ENCODE peak calls at places on chromosomes 1 and 21, in ten cellular contexts. S is epithelial cell of esophagus; R is EL; Z is foreskin fibroblast; C is AG04450; E is T-cell; V is naive thymus-derived CD4-positive, alpha-beta T cell; U is colonic mucosa; F is foreskin keratinocyte; K is caudate nucleus. O is an unnamed sample.

GRCh38 chr1:111200802-111201161 is 336 bp upstream of the DENND2D start:
- DNase-seq in S (no peak), R (no peak), Z (no peak), C (no peak), E (no peak), V (no peak), U (no peak), F (no peak), K (no peak), O (no peak)

GRCh38 chr1:163085041-163085903 is 16.1 kb downstream of the RGS4 start:
- DNase-seq in S (no peak), R (peak; percentile 45), Z (peak; percentile 82), C (no peak), E (no peak), V (no peak), U (no peak), F (no peak), K (no peak), O (no peak)

GRCh38 chr1:88658419-88658818 is 25.7 kb upstream of the PKN2 start:
- DNase-seq in S (peak; percentile 82), R (no peak), Z (no peak), C (no peak), E (no peak), V (no peak), U (no peak), F (no peak), K (no peak), O (no peak)

GRCh38 chr1:234969630-234970370 is 158.8 kb downstream of the TOMM20 start:
- DNase-seq in S (peak; percentile 54), R (peak; percentile 74), Z (peak; percentile 87), C (peak; percentile 88), E (no peak), V (no peak), U (peak; percentile 68), F (no peak), K (peak; percentile 69), O (no peak)

GRCh38 chr1:53689736-53690401 is 49.1 kb downstream of the GLIS1 start:
- DNase-seq in S (no peak), R (no peak), Z (peak; percentile 58), C (no peak), E (no peak), V (no peak), U (no peak), F (no peak), K (no peak), O (no peak)

GRCh38 chr21:36430841-36431240 is 45.6 kb downstream of the CHAF1B start:
- DNase-seq in S (peak; percentile 41), R (no peak), Z (no peak), C (no peak), E (no peak), V (no peak), U (no peak), F (no peak), K (no peak), O (no peak)

GRCh38 chr1:116374340-116375164 is 1.5 kb downstream of the ATP1A1 start:
- DNase-seq in S (peak; percentile 30), R (no peak), Z (peak; percentile 11), C (no peak), E (peak; percentile 14), V (peak; percentile 50), U (peak; percentile 65), F (no peak), K (no peak), O (no peak)

GRCh38 chr1:209585672-209586071 is 2.2 kb downstream of the CAMK1G start:
- DNase-seq in S (peak; percentile 62), R (peak; percentile 61), Z (peak; percentile 47), C (no peak), E (no peak), V (no peak), U (peak; percentile 23), F (no peak), K (peak; percentile 66), O (no peak)

GRCh38 chr1:245571872-245572294 is 417.1 kb downstream of the KIF26B start:
- DNase-seq in S (no peak), R (no peak), Z (no peak), C (no peak), E (no peak), V (no peak), U (no peak), F (no peak), K (no peak), O (no peak)

GRCh38 chr21:18384771-18385170 is 18.8 kb downstream of the TMPRSS15 start:
- DNase-seq in S (peak; percentile 6), R (no peak), Z (no peak), C (no peak), E (no peak), V (no peak), U (no peak), F (no peak), K (no peak), O (no peak)

GRCh38 chr1:81226603-81226928 is 574.2 kb upstream of the ADGRL2 start:
- DNase-seq in S (no peak), R (no peak), Z (no peak), C (no peak), E (no peak), V (no peak), U (no peak), F (no peak), K (no peak), O (no peak)

GRCh38 chr1:8211620-8212442 is 106.1 kb upstream of the SLC45A1 start:
- DNase-seq in S (peak; percentile 99), R (peak; percentile 99), Z (peak; percentile 98), C (peak; percentile 95), E (no peak), V (no peak), U (no peak), F (peak; percentile 97), K (no peak), O (peak; percentile 75)

GRCh38 chr1:65265296-65266271 is 43.8 kb upstream of the DNAJC6 start:
- DNase-seq in S (peak; percentile 51), R (peak; percentile 81), Z (peak; percentile 84), C (no peak), E (peak; percentile 32), V (peak; percentile 51), U (peak; percentile 36), F (no peak), K (peak; percentile 59), O (no peak)

GRCh38 chr1:197632651-197633050 is 142.6 kb downstream of the DENND1B start:
- DNase-seq in S (no peak), R (no peak), Z (no peak), C (no peak), E (no peak), V (no peak), U (no peak), F (no peak), K (no peak), O (no peak)

GRCh38 chr1:162632234-162632666 is at the start of gene DDR2:
- DNase-seq in S (no peak), R (peak; percentile 98), Z (peak; percentile 98), C (peak; percentile 91), E (no peak), V (no peak), U (peak; percentile 57), F (no peak), K (no peak), O (no peak)

GRCh38 chr21:42847726-42848125 is 31.6 kb downstream of the WDR4 start:
- DNase-seq in S (no peak), R (no peak), Z (no peak), C (no peak), E (no peak), V (no peak), U (no peak), F (no peak), K (no peak), O (no peak)

GRCh38 chr21:35394634-35395369 is 345.7 kb upstream of the RUNX1 start:
- DNase-seq in S (no peak), R (no peak), Z (no peak), C (no peak), E (no peak), V (no peak), U (no peak), F (no peak), K (no peak), O (no peak)

GRCh38 chr1:201895120-201895665 is 6.5 kb downstream of the SHISA4 start:
- DNase-seq in S (no peak), R (no peak), Z (no peak), C (no peak), E (no peak), V (no peak), U (no peak), F (no peak), K (no peak), O (no peak)

GRCh38 chr1:205317311-205317917 is 4.1 kb downstream of the NUAK2 start:
- DNase-seq in S (peak; percentile 50), R (peak; percentile 27), Z (peak; percentile 26), C (no peak), E (no peak), V (no peak), U (peak; percentile 96), F (no peak), K (peak; percentile 31), O (no peak)

GRCh38 chr1:26010800-26011199 is 10.8 kb upstream of the EXTL1 start:
- DNase-seq in S (no peak), R (no peak), Z (no peak), C (no peak), E (no peak), V (no peak), U (no peak), F (no peak), K (no peak), O (no peak)

GRCh38 chr1:211133393-211133840 is 531 bp downstream of the KCNH1 start:
- DNase-seq in S (no peak), R (peak; percentile 52), Z (peak; percentile 31), C (no peak), E (no peak), V (no peak), U (no peak), F (no peak), K (peak; percentile 31), O (no peak)

GRCh38 chr1:98557808-98558390 is 103.6 kb upstream of the SNX7 start:
- DNase-seq in S (no peak), R (no peak), Z (no peak), C (no peak), E (no peak), V (no peak), U (no peak), F (no peak), K (no peak), O (no peak)

GRCh38 chr1:43058545-43059360 is 100.1 kb upstream of the SLC2A1 start:
- DNase-seq in S (peak; percentile 89), R (peak; percentile 81), Z (peak; percentile 65), C (no peak), E (no peak), V (no peak), U (no peak), F (no peak), K (no peak), O (no peak)

GRCh38 chr1:41804176-41804575 is 114.5 kb downstream of the HIVEP3 start:
- DNase-seq in S (no peak), R (no peak), Z (no peak), C (no peak), E (no peak), V (no peak), U (no peak), F (no peak), K (no peak), O (no peak)